ENCODE peak calls at places on chromosomes 5 and 9, in seven cellular contexts. H is HuH-7, K is WERI-Rb-1, Y is neural crest cell, I is anterior cingulate cortex, W is RWPE1, E is NT2/D1. Q is an unnamed sample.
A peak's percentile ranks its signal among the peaks of the same experiment; 100 is the strongest.

GRCh38 chr5:115160975-115161475 is 8.7 kb downstream of the TRIM36 start:
- DNase-seq in K (no peak), H (no peak), E (no peak), Y (no peak), I (no peak), W (no peak), Q (no peak)

GRCh38 chr5:42656661-42657035 is 100.0 kb upstream of the CCDC152 start:
- DNase-seq in K (no peak), I (no peak), E (no peak), W (no peak), H (no peak), Y (no peak), Q (no peak)

GRCh38 chr5:891837-892389 is 688 bp downstream of the BRD9 start:
- DNase-seq in W (peak; percentile 58), H (no peak), I (no peak), K (no peak), E (no peak), Y (no peak), Q (peak; percentile 22)

GRCh38 chr5:133844836-133845235 is 123.6 kb downstream of the C5orf15 start:
- DNase-seq in E (no peak), Y (no peak), W (peak; percentile 54), H (no peak), I (no peak), K (no peak), Q (peak; percentile 43)

GRCh38 chr9:81671880-81672280 is 17.5 kb downstream of the TLE1 start:
- DNase-seq in H (no peak), E (no peak), Y (no peak), K (no peak), W (no peak), I (peak; percentile 76), Q (no peak)

GRCh38 chr5:61370496-61370895 is 38.4 kb downstream of the ZSWIM6 start:
- DNase-seq in I (no peak), E (no peak), H (no peak), Y (no peak), K (no peak), W (no peak), Q (no peak)

GRCh38 chr9:35211854-35212253 is 50.0 kb downstream of the UNC13B start:
- DNase-seq in K (no peak), H (no peak), Y (no peak), W (no peak), I (no peak), E (no peak), Q (no peak)

GRCh38 chr9:133144142-133144886 is 19.4 kb downstream of the GBGT1 start:
- DNase-seq in K (peak; percentile 75), H (peak; percentile 98), E (peak; percentile 66), I (peak; percentile 63), Y (peak; percentile 76), W (peak; percentile 91), Q (peak; percentile 78)

GRCh38 chr5:75243100-75243499 is 6.4 kb upstream of the ANKRD31 start:
- DNase-seq in I (no peak), H (no peak), W (peak; percentile 70), K (no peak), E (no peak), Y (no peak), Q (no peak)

GRCh38 chr5:142597546-142598337 is 88.1 kb downstream of the FGF1 start:
- DNase-seq in Y (no peak), I (no peak), W (peak; percentile 76), E (peak; percentile 2), H (no peak), K (no peak), Q (no peak)

GRCh38 chr5:97877578-97877977 is 694.5 kb upstream of the RIOK2 start:
- DNase-seq in I (no peak), E (no peak), K (no peak), W (no peak), H (no peak), Y (no peak), Q (no peak)

GRCh38 chr9:130276955-130277354 is 11.4 kb downstream of the HMCN2 start:
- DNase-seq in K (no peak), I (no peak), E (no peak), Y (no peak), H (no peak), W (no peak), Q (no peak)

GRCh38 chr9:22079873-22080341 is 70.8 kb upstream of the CDKN2B start:
- DNase-seq in W (no peak), K (no peak), H (no peak), E (no peak), I (peak; percentile 56), Y (no peak), Q (no peak)

GRCh38 chr9:4170231-4170630 is 129.6 kb downstream of the GLIS3 start:
- DNase-seq in K (no peak), I (no peak), Y (no peak), H (no peak), W (no peak), E (no peak), Q (no peak)